ENCODE peak calls at places on chromosome 20, in four cellular contexts. D is HFF-Myc, M is heart left ventricle, W is psoas muscle. O is an unnamed sample.
A peak's percentile ranks its signal among the peaks of the same experiment; 100 is the strongest.

GRCh38 chr20:8946036-8946926 is 122.6 kb upstream of the PLCB4 start:
- DNase-seq in W (no peak), D (no peak), M (no peak), O (no peak)

GRCh38 chr20:32155017-32155965 is 45.8 kb downstream of the TM9SF4 start:
- DNase-seq in W (peak; percentile 91), D (peak; percentile 38), M (peak; percentile 92), O (peak; percentile 29)

GRCh38 chr20:24773751-24774201 is 175.3 kb upstream of the CST7 start:
- DNase-seq in D (peak; percentile 67), W (no peak), M (no peak), O (peak; percentile 13)

GRCh38 chr20:55579802-55580201 is 425.5 kb downstream of the CBLN4 start:
- DNase-seq in D (no peak), W (no peak), M (no peak), O (no peak)

GRCh38 chr20:16518068-16518783 is 55.0 kb downstream of the KIF16B start:
- DNase-seq in M (no peak), W (no peak), D (no peak), O (peak; percentile 7)

GRCh38 chr20:8523684-8524083 is 391.6 kb downstream of the PLCB1 start:
- DNase-seq in M (no peak), W (no peak), D (no peak), O (no peak)

GRCh38 chr20:42565106-42565990 is 624.4 kb downstream of the PTPRT start:
- DNase-seq in M (no peak), W (no peak), D (no peak), O (no peak)

GRCh38 chr20:5531318-5532081 is 214.7 kb upstream of the PROKR2 start:
- DNase-seq in D (no peak), M (no peak), W (no peak), O (no peak)

GRCh38 chr20:17343631-17344447 is 117.0 kb downstream of the PCSK2 start:
- DNase-seq in W (no peak), M (no peak), D (peak; percentile 3), O (no peak)

GRCh38 chr20:12847862-12848261 is 160.9 kb upstream of the SPTLC3 start:
- DNase-seq in D (no peak), W (no peak), M (no peak), O (no peak)

GRCh38 chr20:42218566-42218965 is 600.4 kb upstream of the CHD6 start:
- DNase-seq in W (no peak), D (no peak), M (no peak), O (no peak)

GRCh38 chr20:42366626-42367025 is 748.4 kb upstream of the CHD6 start:
- DNase-seq in M (no peak), D (no peak), W (no peak), O (no peak)

GRCh38 chr20:31829731-31830130 is 10.6 kb downstream of the MYLK2 start:
- DNase-seq in M (no peak), D (no peak), W (peak; percentile 19), O (no peak)

GRCh38 chr20:49230021-49230420 is 10.8 kb downstream of the DDX27 start:
- DNase-seq in M (no peak), W (no peak), D (no peak), O (no peak)

GRCh38 chr20:50127587-50128519 is 14.9 kb upstream of the UBE2V1 start:
- DNase-seq in W (no peak), D (no peak), M (no peak), O (no peak)

GRCh38 chr20:34562643-34563042 is 4.1 kb downstream of the MAP1LC3A start:
- DNase-seq in M (no peak), D (no peak), W (no peak), O (no peak)

GRCh38 chr20:61346996-61347906 is 95.2 kb downstream of the CDH4 start:
- DNase-seq in W (no peak), D (no peak), M (no peak), O (no peak)

GRCh38 chr20:62539208-62539607 is 63.4 kb upstream of the GATA5 start:
- DNase-seq in D (no peak), M (no peak), W (no peak), O (no peak)

GRCh38 chr20:58557713-58558335 is 42.6 kb upstream of the APCDD1L start:
- DNase-seq in W (no peak), D (no peak), M (no peak), O (no peak)

GRCh38 chr20:23079926-23080325 is 6.2 kb downstream of the CD93 start:
- DNase-seq in M (no peak), W (no peak), D (no peak), O (no peak)

GRCh38 chr20:57450419-57450818 is 59.2 kb downstream of the RBM38 start:
- DNase-seq in W (peak; percentile 76), M (peak; percentile 70), D (no peak), O (no peak)
- H3K4me3 ChIP-seq in W (no peak overlapping the region), M (no peak overlapping the region), D (no peak overlapping the region), O (no peak overlapping the region)

GRCh38 chr20:47400685-47401084 is 44.2 kb upstream of the ZMYND8 start:
- DNase-seq in D (no peak), M (no peak), W (no peak), O (no peak)
- H3K4me3 ChIP-seq in D (no peak overlapping the region), M (no peak overlapping the region), W (no peak overlapping the region), O (no peak overlapping the region)

GRCh38 chr20:14801591-14802325 is 464.3 kb upstream of the FLRT3 start:
- DNase-seq in W (no peak), M (no peak), D (no peak), O (no peak)
- H3K4me3 ChIP-seq in W (no peak overlapping the region), M (no peak overlapping the region), D (no peak overlapping the region), O (no peak overlapping the region)

GRCh38 chr20:38728911-38729642 is 4.8 kb downstream of the SLC32A1 start:
- DNase-seq in W (no peak), D (no peak), M (no peak), O (no peak)

GRCh38 chr20:38730989-38731737 is 6.9 kb downstream of the SLC32A1 start:
- DNase-seq in M (peak; percentile 63), D (no peak), W (peak; percentile 80), O (no peak)

GRCh38 chr20:38731738-38732113 is 7.4 kb downstream of the SLC32A1 start:
- DNase-seq in D (no peak), W (no peak), M (no peak), O (no peak)

GRCh38 chr20:38729767-38730166 is 5.5 kb downstream of the SLC32A1 start:
- DNase-seq in D (no peak), W (no peak), M (no peak), O (no peak)

DNA sequence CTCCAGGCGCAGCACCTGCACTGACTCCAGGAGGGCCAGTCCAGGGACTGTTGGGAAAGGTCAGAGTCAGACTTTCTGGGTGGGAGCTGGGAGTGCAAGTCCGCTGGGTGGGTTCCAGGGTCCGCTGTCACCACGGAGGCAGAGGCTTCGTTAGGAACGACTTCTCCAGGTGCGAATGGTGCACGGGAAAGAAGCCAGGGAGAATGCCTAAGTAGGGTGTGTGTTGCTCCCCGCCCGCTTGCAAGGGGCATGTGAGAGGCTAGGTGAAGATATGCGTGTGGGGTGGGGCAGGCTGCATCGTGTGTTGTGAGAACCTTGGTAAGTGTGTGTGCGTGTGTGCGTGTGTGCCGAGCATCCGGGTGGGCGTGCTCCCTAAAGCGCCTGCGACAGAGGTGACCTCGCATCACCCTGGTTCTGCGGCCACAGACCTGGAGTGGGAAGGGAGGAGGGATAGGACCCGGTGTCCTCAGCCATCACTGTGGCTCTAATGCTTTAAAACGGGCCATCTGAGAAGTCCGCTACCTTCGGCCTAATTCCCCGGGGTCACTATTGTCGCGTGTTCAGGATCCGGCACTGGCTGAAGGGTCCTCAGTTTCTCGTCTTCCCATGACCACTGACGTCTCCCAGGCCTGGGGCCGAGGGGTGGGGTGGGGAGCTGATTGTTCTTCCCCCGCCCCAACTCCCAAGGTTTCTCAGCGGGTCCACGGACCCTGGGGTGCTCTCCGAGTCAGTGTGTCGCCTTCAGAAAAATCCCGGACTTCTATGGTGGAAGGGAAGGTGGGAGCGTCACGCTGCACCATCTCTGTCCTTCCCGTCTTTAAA is 6.1 kb downstream of the SLC32A1 start:
- DNase-seq in M (no peak), D (no peak), W (no peak), O (no peak)
- H3K4me3 ChIP-seq in M (no peak overlapping the region), D (no peak overlapping the region), W (peak overlapping the region; percentile 46), O (no peak overlapping the region)

GRCh38 chr20:20683481-20683880 is 29.0 kb downstream of the RALGAPA2 start:
- DNase-seq in M (no peak), W (no peak), D (no peak), O (no peak)
- H3K4me3 ChIP-seq in M (no peak overlapping the region), W (no peak overlapping the region), D (no peak overlapping the region), O (no peak overlapping the region)

GRCh38 chr20:63830821-63831593 is at the start of gene ZBTB46:
- DNase-seq in M (peak; percentile 62), W (peak; percentile 81), D (no peak), O (no peak)

GRCh38 chr20:63829598-63829942 is 1.5 kb downstream of the ZBTB46 start:
- DNase-seq in M (no peak), D (no peak), W (no peak), O (no peak)

GRCh38 chr20:63829943-63830820 is 882 bp downstream of the ZBTB46 start:
- DNase-seq in W (no peak), M (peak; percentile 44), D (no peak), O (no peak)

GRCh38 chr20:63833776-63834544 is 2.9 kb upstream of the ZBTB46 start:
- DNase-seq in W (no peak), M (no peak), D (no peak), O (peak; percentile 74)

GRCh38 chr20:63831696-63832686 is 927 bp upstream of the ZBTB46 start:
- DNase-seq in D (no peak), M (peak; percentile 80), W (no peak), O (no peak)
- H3K4me3 ChIP-seq in D (no peak overlapping the region), M (peak overlapping the region; percentile 69), W (peak overlapping the region; percentile 68), O (peak overlapping the region; percentile 54)

DNA sequence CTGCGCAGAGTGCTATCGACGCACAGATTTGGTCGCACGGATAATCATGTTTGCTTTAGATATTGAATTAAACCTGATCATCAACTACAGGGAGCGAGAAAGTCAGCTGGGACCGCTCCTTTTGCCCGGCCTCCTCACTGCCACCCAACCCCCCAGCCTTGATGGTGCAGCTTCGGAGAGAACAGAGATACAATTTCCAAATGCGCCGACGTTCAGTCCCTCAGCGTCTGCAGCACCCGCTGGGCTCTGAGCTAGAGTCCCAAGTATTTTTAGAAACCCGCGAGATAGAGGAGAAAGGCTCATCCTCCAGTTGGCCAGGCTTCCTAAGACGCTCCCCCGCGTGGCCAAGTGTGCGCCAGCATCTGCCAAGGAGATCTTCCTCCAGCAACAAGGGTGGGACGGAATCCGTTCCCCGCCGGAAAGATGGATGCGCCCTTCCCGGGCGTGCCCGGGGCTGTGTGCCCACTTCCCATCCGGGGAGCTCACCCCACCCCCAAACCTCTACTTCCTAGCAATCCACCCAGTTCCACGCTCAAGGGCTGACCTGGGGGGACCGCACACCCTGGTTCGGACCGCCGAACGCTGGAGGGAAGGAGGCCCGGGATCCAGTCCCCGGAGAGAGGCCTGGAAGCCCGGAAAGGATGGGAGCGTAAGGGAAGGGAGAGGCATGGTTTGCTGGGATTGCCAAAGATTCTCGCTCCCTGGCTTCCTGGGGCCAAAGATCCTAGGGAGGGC is 4.1 kb downstream of the NKX2-2 start:
- DNase-seq in M (no peak), D (no peak), W (no peak), O (no peak)
- H3K4me3 ChIP-seq in M (peak overlapping the region; percentile 43), D (peak overlapping the region; percentile 30), W (peak overlapping the region; percentile 54), O (peak overlapping the region; percentile 39)

O was measured in AG04450.